ENCODE peak calls at places on chromosomes 2 and 18, in four cellular contexts. N, E, U and Y are unnamed samples.

GRCh38 chr2:20617892-20618467 is 32.9 kb downstream of the HS1BP3 start:
- DNase-seq in N (peak; percentile 25), U (no peak), E (no peak), Y (no peak)

GRCh38 chr2:203739351-203739750 is 32.9 kb downstream of the CD28 start:
- DNase-seq in E (peak; percentile 92), U (no peak), N (no peak), Y (no peak)

GRCh38 chr2:213162515-213163118 is 11.2 kb upstream of the IKZF2 start:
- DNase-seq in E (no peak), U (no peak), N (no peak), Y (no peak)

GRCh38 chr2:47520825-47521665 is 118.1 kb downstream of the MSH2 start:
- DNase-seq in N (peak; percentile 60), U (peak; percentile 69), E (peak; percentile 94), Y (peak; percentile 72)

GRCh38 chr2:210965472-210965871 is 409.1 kb downstream of the CPS1 start:
- DNase-seq in U (no peak), N (no peak), E (no peak), Y (no peak)

GRCh38 chr2:200812122-200813022 is 662 bp downstream of the BZW1 start:
- DNase-seq in N (peak; percentile 58), E (peak; percentile 81), U (peak; percentile 60), Y (peak; percentile 58)

GRCh38 chr2:219274392-219274921 is 4.7 kb upstream of the DNAJB2 start:
- DNase-seq in N (peak; percentile 35), U (no peak), E (no peak), Y (no peak)

GRCh38 chr2:30259827-30260679 is 28.7 kb downstream of the LBH start:
- DNase-seq in N (no peak), E (no peak), U (no peak), Y (no peak)

GRCh38 chr2:193985272-193985671 is 1671.8 kb upstream of the SLC39A10 start:
- DNase-seq in U (no peak), E (no peak), N (no peak), Y (no peak)

GRCh38 chr18:79742076-79742475 is 55.7 kb upstream of the KCNG2 start:
- DNase-seq in E (no peak), N (no peak), U (no peak), Y (no peak)

GRCh38 chr18:24456549-24456948 is 3.9 kb upstream of the HRH4 start:
- DNase-seq in U (no peak), N (no peak), E (peak; percentile 40), Y (no peak)

GRCh38 chr2:207938415-207938814 is 86.9 kb downstream of the PLEKHM3 start:
- DNase-seq in E (no peak), N (no peak), U (no peak), Y (no peak)

GRCh38 chr18:452801-453200 is 47.7 kb downstream of the COLEC12 start:
- DNase-seq in N (no peak), U (no peak), E (no peak), Y (no peak)

GRCh38 chr2:108253106-108253505 is 13.3 kb downstream of the SULT1C3 start:
- DNase-seq in N (no peak), U (no peak), E (no peak), Y (no peak)

GRCh38 chr2:51237626-51238271 is 205.8 kb upstream of the NRXN1 start:
- DNase-seq in E (no peak), U (no peak), N (no peak), Y (no peak)

GRCh38 chr2:72126186-72127100 is 21.2 kb downstream of the CYP26B1 start:
- DNase-seq in U (no peak), E (no peak), N (no peak), Y (no peak)

GRCh38 chr2:240810621-240811020 is 9.4 kb downstream of the KIF1A start:
- DNase-seq in N (no peak), U (no peak), E (no peak), Y (no peak)

GRCh38 chr2:118805061-118805690 is 42.3 kb downstream of the EN1 start:
- DNase-seq in E (no peak), N (no peak), U (no peak), Y (no peak)

GRCh38 chr2:47147011-47147410 is 8.1 kb downstream of the STPG4 start:
- DNase-seq in E (no peak), U (no peak), N (no peak), Y (no peak)

GRCh38 chr2:101121174-101121573 is 30.0 kb downstream of the TBC1D8 start:
- DNase-seq in E (no peak), N (no peak), U (no peak), Y (no peak)

GRCh38 chr2:74695663-74696062 is 41.6 kb downstream of the SEMA4F start:
- DNase-seq in E (no peak), N (no peak), U (no peak), Y (no peak)

GRCh38 chr2:215378045-215378444 is 57.8 kb downstream of the FN1 start:
- DNase-seq in U (no peak), N (no peak), E (no peak), Y (no peak)

GRCh38 chr2:44770221-44771187 is 171.0 kb upstream of the SIX3 start:
- DNase-seq in N (no peak), U (no peak), E (no peak), Y (no peak)

GRCh38 chr2:52128081-52128480 is 1096.1 kb upstream of the NRXN1 start:
- DNase-seq in U (no peak), N (no peak), E (no peak), Y (no peak)

GRCh38 chr2:135246856-135247255 is 194.8 kb downstream of the RAB3GAP1 start:
- DNase-seq in N (no peak), E (no peak), U (no peak), Y (no peak)

GRCh38 chr2:152497481-152498052 is 162.6 kb downstream of the FMNL2 start:
- DNase-seq in E (peak; percentile 70), N (no peak), U (no peak), Y (no peak)

GRCh38 chr2:165868211-165868610 is 74.2 kb upstream of the GALNT3 start:
- DNase-seq in U (no peak), E (no peak), N (peak; percentile 45), Y (no peak)

GRCh38 chr2:145283131-145283530 is 763.2 kb upstream of the ZEB2 start:
- DNase-seq in E (peak; percentile 19), N (peak; percentile 36), U (no peak), Y (no peak)

GRCh38 chr2:134119672-134120159 is 134.2 kb upstream of the MGAT5 start:
- DNase-seq in N (peak; percentile 91), E (peak; percentile 87), U (peak; percentile 76), Y (peak; percentile 78)

GRCh38 chr2:230664128-230664527 is 48.5 kb upstream of the CAB39 start:
- DNase-seq in E (peak; percentile 70), U (no peak), N (no peak), Y (no peak)

GRCh38 chr2:99806758-99807157 is 316.9 kb upstream of the REV1 start:
- DNase-seq in N (no peak), E (no peak), U (no peak), Y (no peak)

GRCh38 chr2:198825534-198825933 is 632.2 kb downstream of the SATB2 start:
- DNase-seq in N (no peak), E (no peak), U (no peak), Y (no peak)

GRCh38 chr2:226548706-226549105 is 250.9 kb downstream of the IRS1 start:
- DNase-seq in N (peak; percentile 26), E (no peak), U (no peak), Y (no peak)

GRCh38 chr18:49725809-49726514 is 87.4 kb downstream of the ACAA2 start:
- DNase-seq in N (peak; percentile 95), E (no peak), U (no peak), Y (no peak)

GRCh38 chr2:86774862-86775261 is 15.9 kb downstream of the CD8A start:
- DNase-seq in E (no peak), N (no peak), U (no peak), Y (no peak)

GRCh38 chr2:183068561-183068960 is 10.0 kb upstream of the DUSP19 start:
- DNase-seq in E (no peak), U (no peak), N (no peak), Y (no peak)

GRCh38 chr2:134384131-134384530 is 130.3 kb downstream of the MGAT5 start:
- DNase-seq in U (no peak), E (no peak), N (no peak), Y (no peak)

GRCh38 chr2:120313695-120314615 is 32.0 kb upstream of the INHBB start:
- DNase-seq in E (no peak), N (no peak), U (no peak), Y (no peak)

GRCh38 chr18:62883937-62884735 is 168.8 kb downstream of the PHLPP1 start:
- DNase-seq in U (no peak), N (no peak), E (no peak), Y (no peak)